ENCODE peak calls at places on chromosome 1, in ten cellular contexts. W, J, A, P, I, B, S, Q, H and X are unnamed samples.

GRCh38 chr1:177592624-177593023 is 377.2 kb downstream of the SEC16B start:
- DNase-seq in W (no peak), J (no peak), A (no peak), P (no peak), I (no peak), B (no peak), S (no peak), Q (no peak), H (no peak), X (no peak)

GRCh38 chr1:24481098-24481497 is 21.5 kb upstream of the RCAN3 start:
- DNase-seq in W (no peak), J (peak), A (peak), P (no peak), I (no peak), B (peak), S (no peak), Q (no peak), H (peak), X (no peak)

GRCh38 chr1:32767156-32767555 is 50.0 kb downstream of the YARS1 start:
- DNase-seq in W (no peak), J (no peak), A (no peak), P (no peak), I (no peak), B (no peak), S (no peak), Q (no peak), H (no peak), X (no peak)

GRCh38 chr1:7256526-7256925 is 471.3 kb downstream of the CAMTA1 start:
- DNase-seq in W (no peak), J (no peak), A (no peak), P (no peak), I (no peak), B (no peak), S (no peak), Q (no peak), H (no peak), X (no peak)

GRCh38 chr1:31531177-31532000 is 44.9 kb upstream of the TINAGL1 start:
- DNase-seq in W (no peak), J (no peak), A (no peak), P (no peak), I (no peak), B (no peak), S (no peak), Q (peak), H (no peak), X (no peak)

GRCh38 chr1:150149490-150150453 is at the start of gene PLEKHO1:
- DNase-seq in W (peak), J (peak), A (peak), P (peak), I (peak), B (peak), S (peak), Q (peak), H (peak), X (peak)

GRCh38 chr1:54952950-54953718 is 27.3 kb upstream of the TMEM61 start:
- DNase-seq in W (no peak), J (no peak), A (no peak), P (no peak), I (no peak), B (no peak), S (no peak), Q (peak), H (no peak), X (no peak)

GRCh38 chr1:207644852-207645631 is at the start of gene CR1L:
- DNase-seq in W (no peak), J (peak), A (peak), P (peak), I (peak), B (peak), S (no peak), Q (peak), H (peak), X (peak)

GRCh38 chr1:53249706-53250105 is 11.4 kb upstream of the MAGOH start:
- DNase-seq in W (no peak), J (no peak), A (no peak), P (no peak), I (no peak), B (no peak), S (no peak), Q (no peak), H (no peak), X (no peak)

GRCh38 chr1:85230305-85230977 is 29.0 kb downstream of the C1orf52 start:
- DNase-seq in W (peak), J (no peak), A (no peak), P (no peak), I (no peak), B (no peak), S (no peak), Q (no peak), H (no peak), X (no peak)

GRCh38 chr1:44409741-44410140 is 4.7 kb downstream of the RNF220 start:
- DNase-seq in W (no peak), J (no peak), A (no peak), P (no peak), I (no peak), B (no peak), S (no peak), Q (no peak), H (no peak), X (no peak)

GRCh38 chr1:56139786-56140185 is 439.6 kb downstream of the PLPP3 start:
- DNase-seq in W (no peak), J (no peak), A (no peak), P (no peak), I (no peak), B (no peak), S (no peak), Q (no peak), H (no peak), X (no peak)

GRCh38 chr1:53511933-53512806 is 53.0 kb downstream of the DMRTB1 start:
- DNase-seq in W (no peak), J (no peak), A (no peak), P (no peak), I (no peak), B (no peak), S (no peak), Q (peak), H (no peak), X (no peak)